ENCODE peak calls at places on chromosomes 3 and 15, in four cellular contexts. M is HepG2, I is GM12878, A is K562. V is an unnamed sample.

GRCh38 chr3:65963787-65964707 is 74.7 kb downstream of the MAGI1 start:
- DNase-seq in A (no peak), I (peak; percentile 40), M (peak; percentile 47), V (no peak)

GRCh38 chr15:65833501-65834220 is 35.6 kb upstream of the RAB11A start:
- DNase-seq in A (no peak), I (no peak), M (peak; percentile 29), V (no peak)

GRCh38 chr15:99983171-99983891 is 250.1 kb upstream of the LYSMD4 start:
- DNase-seq in I (no peak), A (no peak), M (no peak), V (no peak)

GRCh38 chr3:194584435-194584776 is 48.8 kb downstream of the TMEM44 start:
- DNase-seq in M (no peak), I (no peak), A (no peak), V (no peak)

GRCh38 chr15:59278120-59278519 is 71.5 kb downstream of the LDHAL6B start:
- DNase-seq in A (no peak), I (no peak), M (peak; percentile 74), V (no peak)

GRCh38 chr3:168273917-168274316 is 178.2 kb upstream of the GOLIM4 start:
- DNase-seq in M (no peak), I (no peak), A (no peak), V (no peak)

GRCh38 chr3:73257186-73257585 is 195.7 kb downstream of the EBLN2 start:
- DNase-seq in I (no peak), M (no peak), A (no peak), V (no peak)

GRCh38 chr15:38895326-38896282 is 331.0 kb upstream of the RASGRP1 start:
- DNase-seq in A (no peak), M (no peak), I (no peak), V (no peak)

GRCh38 chr3:51123531-51123930 is 261.6 kb upstream of the MANF start:
- DNase-seq in I (no peak), M (no peak), A (no peak), V (no peak)

GRCh38 chr15:41933771-41934170 is 38.6 kb downstream of the EHD4 start:
- DNase-seq in A (no peak), M (no peak), I (no peak), V (no peak)

GRCh38 chr15:72784233-72784876 is 797 bp upstream of the ADPGK start:
- DNase-seq in M (peak; percentile 62), I (peak; percentile 43), A (peak; percentile 80), V (peak; percentile 72)

GRCh38 chr15:65466901-65467300 is 44.2 kb upstream of the IGDCC4 start:
- DNase-seq in I (no peak), M (no peak), A (no peak), V (no peak)

GRCh38 chr15:85748176-85748575 is 46.5 kb downstream of the KLHL25 start:
- DNase-seq in M (no peak), I (no peak), A (no peak), V (no peak)

GRCh38 chr3:70250451-70250850 is 62.0 kb downstream of the MDFIC2 start:
- DNase-seq in I (no peak), M (no peak), A (no peak), V (no peak)

GRCh38 chr15:43550527-43551363 is 33.3 kb downstream of the MAP1A start:
- DNase-seq in A (no peak), M (no peak), I (no peak), V (no peak)

GRCh38 chr3:13420817-13421755 is 964 bp upstream of the NUP210 start:
- DNase-seq in I (peak; percentile 57), A (peak; percentile 91), M (no peak), V (no peak)

GRCh38 chr3:184505053-184505452 is 56.5 kb upstream of the EPHB3 start:
- DNase-seq in A (no peak), M (no peak), I (no peak), V (no peak)

GRCh38 chr3:62718515-62719320 is 156.5 kb downstream of the CADPS start:
- DNase-seq in I (no peak), M (no peak), A (no peak), V (peak; percentile 11)

GRCh38 chr15:41955807-41956525 is 16.4 kb downstream of the EHD4 start:
- DNase-seq in A (no peak), M (peak; percentile 34), I (no peak), V (no peak)

GRCh38 chr3:126270145-126270811 is 86.9 kb downstream of the KLF15 start:
- DNase-seq in A (no peak), I (no peak), M (no peak), V (no peak)

GRCh38 chr15:80480171-80480811 is 76.1 kb downstream of the ARNT2 start:
- DNase-seq in M (peak; percentile 15), A (no peak), I (no peak), V (no peak)

GRCh38 chr3:183253961-183254815 is 1.1 kb downstream of the B3GNT5 start:
- DNase-seq in I (no peak), M (no peak), A (peak; percentile 46), V (peak; percentile 22)

GRCh38 chr15:71748327-71748726 is 62.0 kb upstream of the NR2E3 start:
- DNase-seq in M (no peak), I (no peak), A (no peak), V (no peak)

GRCh38 chr15:28927043-28927442 is 41.3 kb downstream of the APBA2 start:
- DNase-seq in I (no peak), M (no peak), A (no peak), V (no peak)

DNA sequence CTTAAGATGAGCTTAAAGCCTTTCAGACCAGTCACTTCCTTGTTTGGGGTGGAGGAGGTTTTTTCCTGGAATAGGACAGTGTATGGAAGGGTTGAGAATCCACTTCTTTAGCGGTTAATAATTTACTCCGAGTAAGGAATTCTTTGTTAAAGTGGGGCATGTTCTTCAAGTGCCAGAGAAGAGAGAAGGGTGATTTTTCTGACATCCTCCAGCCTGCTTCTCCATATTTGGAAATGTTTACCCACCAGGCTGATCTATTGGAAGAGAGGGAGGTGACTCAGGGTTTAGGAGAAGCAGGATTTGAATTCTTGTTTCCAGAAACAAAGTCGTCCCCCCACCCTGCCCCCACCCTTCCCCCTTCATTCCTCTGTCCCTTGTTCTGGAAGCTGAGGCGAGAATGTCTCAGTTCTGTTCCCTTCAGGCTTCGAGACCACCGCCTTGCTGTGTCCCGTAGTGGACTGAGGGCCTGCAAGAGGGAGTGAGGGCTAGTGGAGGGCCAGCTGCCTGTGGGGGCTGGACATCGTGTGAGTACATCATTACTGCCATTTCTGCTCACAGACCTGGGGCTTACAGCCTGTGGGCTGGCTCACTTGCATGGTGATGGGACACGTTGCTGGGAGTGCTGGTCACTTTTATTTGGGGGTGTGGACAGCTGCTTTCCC is 58.5 kb downstream of the LPP start:
- DNase-seq in M (peak; percentile 80), I (no peak), A (no peak), V (no peak)
- TF ChIP-seq FOXK2 in M (no peak), I (no peak), A (no peak), V (no peak)

DNA sequence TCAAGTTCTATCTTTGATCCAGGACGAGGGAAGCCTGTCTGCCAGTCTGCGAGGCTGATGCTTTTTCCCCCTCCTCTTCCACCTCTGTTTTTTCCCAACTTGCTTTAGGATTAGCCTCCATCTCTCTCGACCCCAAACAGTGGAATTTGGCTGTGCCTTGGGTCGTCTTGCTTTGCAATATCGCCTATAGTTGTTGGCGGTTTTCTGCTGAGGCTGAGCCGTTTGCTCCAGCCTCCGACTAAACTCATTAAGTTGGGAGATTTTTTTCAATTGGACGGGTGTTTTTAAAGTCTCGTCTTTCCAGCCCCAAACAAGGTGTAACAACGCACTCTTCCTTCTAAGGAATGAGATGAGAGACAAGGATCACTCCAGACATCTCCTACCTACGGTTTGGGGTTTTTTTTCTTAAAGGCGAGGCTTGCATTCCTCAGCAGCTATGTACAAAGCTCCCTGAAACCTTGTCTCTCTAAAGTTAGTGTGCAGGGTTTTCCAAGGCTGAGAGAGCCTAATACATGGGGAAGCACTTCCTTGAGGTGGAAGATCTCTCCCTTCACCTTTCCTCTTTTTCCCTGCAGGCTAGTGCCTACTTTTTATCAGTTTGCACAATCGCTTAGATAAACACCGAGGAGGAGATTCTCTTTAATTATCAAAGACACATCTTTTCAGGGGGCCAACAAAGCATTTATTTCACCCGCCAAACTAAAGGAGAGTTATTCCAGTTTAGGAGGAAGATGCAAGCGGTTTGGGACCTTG is 4.7 kb upstream of the NR2F2 start:
- DNase-seq in M (no peak), I (no peak), A (peak; percentile 49), V (no peak)
- TF ChIP-seq TARDBP in M (no peak), I (no peak), A (no peak), V (no peak)

DNA sequence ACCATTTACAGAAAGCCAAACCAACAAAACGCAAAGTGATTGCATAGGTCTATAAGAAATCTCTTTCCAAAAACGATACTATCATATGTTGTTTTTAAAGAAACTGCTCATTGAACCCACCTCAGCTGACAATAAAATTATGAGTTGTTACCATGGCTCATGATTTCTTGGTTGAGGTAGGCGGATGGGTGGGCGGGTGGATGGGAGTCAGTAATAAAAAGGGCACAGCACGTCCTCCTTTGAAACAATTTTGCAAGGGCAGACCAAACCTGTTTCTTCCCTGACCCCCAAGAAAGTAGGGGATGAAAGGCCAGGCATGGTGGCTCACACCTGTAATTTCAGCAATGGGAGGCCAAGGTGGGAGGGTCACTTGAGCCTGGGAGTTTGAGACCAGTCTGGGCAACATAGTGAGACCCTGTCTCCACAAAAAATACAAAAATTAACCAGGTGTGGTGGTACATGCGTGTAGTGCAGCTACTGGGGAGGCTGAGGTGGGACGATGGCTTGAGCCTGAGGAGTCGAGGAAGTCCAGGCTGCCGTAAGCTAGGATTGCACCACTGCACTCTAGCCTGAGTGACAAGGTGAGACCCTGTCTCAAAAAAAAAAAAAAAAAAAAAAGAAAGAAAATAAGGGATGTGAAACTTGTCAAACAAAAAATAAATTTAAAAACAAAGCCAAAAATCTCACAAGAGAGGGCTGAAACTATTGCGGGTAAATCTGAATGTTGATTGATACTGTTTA is 2.1 kb downstream of the ABHD10 start:
- DNase-seq in I (no peak), M (no peak), A (no peak), V (no peak)
- TF ChIP-seq SP1 in I (no peak), M (no peak), A (no peak), V (no peak)

GRCh38 chr3:30980993-30981392 is 86.5 kb upstream of the GADL1 start:
- DNase-seq in I (no peak), A (no peak), M (no peak), V (no peak)

GRCh38 chr3:30982676-30983075 is 88.2 kb upstream of the GADL1 start:
- DNase-seq in I (no peak), A (no peak), M (no peak), V (no peak)

GRCh38 chr3:30988774-30989173 is 94.3 kb upstream of the GADL1 start:
- DNase-seq in I (no peak), A (no peak), M (no peak), V (no peak)

GRCh38 chr3:30986551-30986950 is 92.1 kb upstream of the GADL1 start:
- DNase-seq in A (no peak), M (no peak), I (no peak), V (no peak)

DNA sequence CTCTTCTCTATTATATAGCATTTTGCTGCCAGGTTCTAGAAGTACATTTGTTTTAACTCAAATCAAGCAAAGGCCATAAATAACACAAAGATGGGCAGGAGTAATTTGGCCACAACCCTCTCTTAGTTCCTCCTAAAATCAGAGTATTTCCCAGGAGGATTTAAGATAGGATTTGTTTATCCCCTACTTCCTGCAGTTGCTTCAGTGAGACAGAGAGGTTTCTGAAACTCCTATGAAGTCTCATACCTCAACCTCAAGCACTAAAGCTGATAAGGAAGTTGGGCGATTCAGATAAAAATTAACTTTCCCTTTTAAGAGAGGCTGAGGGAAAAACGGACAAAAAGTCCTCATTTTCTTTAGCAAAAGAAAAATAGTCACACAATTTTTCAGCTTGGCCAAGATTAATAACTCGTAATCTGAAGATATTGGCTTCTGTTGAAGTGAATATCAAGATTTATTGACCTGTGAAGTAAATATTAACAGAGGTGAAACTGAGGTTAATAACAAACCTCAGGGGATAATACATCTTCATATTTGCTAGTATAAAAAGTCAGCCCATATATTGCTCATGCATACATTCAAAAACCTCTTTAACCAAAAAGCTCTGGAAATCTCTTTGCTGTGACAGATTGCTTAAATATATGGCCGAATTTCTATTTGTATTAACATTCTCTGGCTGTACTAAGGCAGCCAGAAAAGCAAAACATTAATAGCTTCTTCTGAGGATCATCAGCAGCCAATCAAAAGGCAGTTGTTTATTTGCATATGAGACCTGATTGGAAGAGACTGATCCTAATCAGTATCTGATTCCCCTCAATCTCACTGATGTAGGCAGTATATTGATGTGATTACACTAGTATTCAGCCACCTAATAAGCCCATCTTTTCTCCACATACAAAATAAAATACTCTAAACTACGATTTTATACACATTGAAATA is 90.7 kb upstream of the GADL1 start:
- DNase-seq in M (no peak), I (no peak), A (no peak), V (no peak)
- TF ChIP-seq FOXK2 in M (no peak), I (no peak), A (no peak), V (no peak)

V was measured in HEK293T.